ENCODE peak calls at places on chromosomes 4 and X, in eight cellular contexts. W is AG08396; H is RPMI7951; P is T-helper 2 cell; G is DMS153; Y is NCI-H69; Q is GM12891; B is stimulated activated CD8-positive, alpha-beta memory T cell treated with anti-CD3 and anti-CD28 coated beads, Interleukin-15, amount 100 ng/mL, for 48 hours. M is an unnamed sample.
A peak's percentile ranks its signal among the peaks of the same experiment; 100 is the strongest.

GRCh38 chr4:153143527-153144348 is 60.5 kb upstream of the TRIM2 start:
- DNase-seq in W (no peak), H (peak; percentile 84), P (no peak), G (peak; percentile 60), Y (peak; percentile 96), Q (no peak), B (no peak), M (no peak)

GRCh38 chrX:30741545-30741944 is 88.3 kb downstream of the GK start:
- DNase-seq in W (no peak), H (no peak), P (no peak), G (no peak), Y (no peak), Q (no peak), B (no peak), M (no peak)

GRCh38 chr4:189228726-189229125 is 711.9 kb upstream of the FRG1 start:
- DNase-seq in W (no peak), H (no peak), P (no peak), G (no peak), Y (no peak), Q (no peak), B (no peak), M (no peak)

GRCh38 chr4:10589808-10590207 is 94.8 kb downstream of the CLNK start:
- DNase-seq in W (no peak), H (no peak), P (no peak), G (no peak), Y (no peak), Q (no peak), B (no peak), M (no peak)

GRCh38 chr4:108950158-108950915 is 187.5 kb upstream of the ETNPPL start:
- DNase-seq in W (no peak), H (no peak), P (no peak), G (no peak), Y (no peak), Q (no peak), B (no peak), M (no peak)

GRCh38 chr4:138766332-138766731 is 249.2 kb upstream of the NOCT start:
- DNase-seq in W (no peak), H (no peak), P (no peak), G (no peak), Y (no peak), Q (no peak), B (no peak), M (no peak)

GRCh38 chr4:81455895-81456294 is 15.8 kb downstream of the RASGEF1B start:
- DNase-seq in W (no peak), H (no peak), P (no peak), G (no peak), Y (no peak), Q (no peak), B (no peak), M (no peak)

GRCh38 chrX:134929813-134930212 is 61.0 kb upstream of the SMIM10 start:
- DNase-seq in W (no peak), H (no peak), P (no peak), G (no peak), Y (no peak), Q (no peak), B (peak; percentile 11), M (no peak)

GRCh38 chr4:52932586-52933482 is 70.7 kb downstream of the RASL11B start:
- DNase-seq in W (no peak), H (no peak), P (no peak), G (no peak), Y (peak; percentile 17), Q (no peak), B (no peak), M (no peak)

GRCh38 chr4:152351080-152351479 is 184.8 kb downstream of the FBXW7 start:
- DNase-seq in W (no peak), H (no peak), P (no peak), G (no peak), Y (peak; percentile 26), Q (no peak), B (no peak), M (no peak)

GRCh38 chr4:137660211-137660610 is 127.9 kb upstream of the PCDH18 start:
- DNase-seq in W (no peak), H (no peak), P (no peak), G (no peak), Y (no peak), Q (no peak), B (no peak), M (no peak)

M was measured in activated effector memory CD4-positive, alpha-beta T cell treated with Interleukin-2 at 50 U/mL for 16 hours.